ENCODE peak calls at places on chromosomes 16 and 17, in six cellular contexts. One of them, this sample, is unnamed.

GRCh38 chr16:57938936-57939871 is 31.7 kb downstream of the CNGB1 start:
- DNase-seq in T-helper 9 cell: no peak
- DNase-seq in posterior vena cava: peak
- DNase-seq in GM23338: no peak
- DNase-seq in sigmoid colon: no peak
- DNase-seq in neural progenitor cell: no peak
- DNase-seq in this sample: no peak

GRCh38 chr17:8060274-8060673 is 21.4 kb downstream of the ALOX15B start:
- DNase-seq in T-helper 9 cell: peak
- DNase-seq in posterior vena cava: peak
- DNase-seq in GM23338: peak
- DNase-seq in sigmoid colon: peak
- DNase-seq in neural progenitor cell: peak
- DNase-seq in this sample: peak

GRCh38 chr16:64276646-64277045 is 845.2 kb downstream of the CDH11 start:
- DNase-seq in T-helper 9 cell: no peak
- DNase-seq in posterior vena cava: no peak
- DNase-seq in GM23338: no peak
- DNase-seq in sigmoid colon: no peak
- DNase-seq in neural progenitor cell: no peak
- DNase-seq in this sample: no peak

GRCh38 chr17:4498461-4499397 is at the start of gene SPNS2:
- DNase-seq in T-helper 9 cell: peak
- DNase-seq in posterior vena cava: peak
- DNase-seq in GM23338: peak
- DNase-seq in sigmoid colon: no peak
- DNase-seq in neural progenitor cell: peak
- DNase-seq in this sample: peak

GRCh38 chr16:17027488-17028129 is 443.2 kb downstream of the XYLT1 start:
- DNase-seq in T-helper 9 cell: no peak
- DNase-seq in posterior vena cava: no peak
- DNase-seq in GM23338: no peak
- DNase-seq in sigmoid colon: no peak
- DNase-seq in neural progenitor cell: no peak
- DNase-seq in this sample: no peak

GRCh38 chr17:39688475-39688835 is 598 bp upstream of the PGAP3 start:
- DNase-seq in T-helper 9 cell: no peak
- DNase-seq in posterior vena cava: no peak
- DNase-seq in GM23338: no peak
- DNase-seq in sigmoid colon: no peak
- DNase-seq in neural progenitor cell: no peak
- DNase-seq in this sample: no peak

GRCh38 chr17:79022507-79022991 is 1.4 kb upstream of the C1QTNF1 start:
- DNase-seq in T-helper 9 cell: no peak
- DNase-seq in posterior vena cava: peak
- DNase-seq in GM23338: no peak
- DNase-seq in sigmoid colon: peak
- DNase-seq in neural progenitor cell: no peak
- DNase-seq in this sample: no peak

GRCh38 chr17:43766413-43767052 is 7.9 kb upstream of the SOST start:
- DNase-seq in T-helper 9 cell: peak
- DNase-seq in posterior vena cava: peak
- DNase-seq in GM23338: peak
- DNase-seq in sigmoid colon: peak
- DNase-seq in neural progenitor cell: peak
- DNase-seq in this sample: peak

GRCh38 chr16:4433914-4434787 is 8.5 kb downstream of the DNAJA3 start:
- DNase-seq in T-helper 9 cell: no peak
- DNase-seq in posterior vena cava: no peak
- DNase-seq in GM23338: no peak
- DNase-seq in sigmoid colon: no peak
- DNase-seq in neural progenitor cell: no peak
- DNase-seq in this sample: no peak

GRCh38 chr16:59635674-59636073 is 901.6 kb upstream of the GOT2 start:
- DNase-seq in T-helper 9 cell: no peak
- DNase-seq in posterior vena cava: no peak
- DNase-seq in GM23338: no peak
- DNase-seq in sigmoid colon: no peak
- DNase-seq in neural progenitor cell: no peak
- DNase-seq in this sample: no peak

GRCh38 chr17:40124279-40125141 is 2.7 kb downstream of the MSL1 start:
- DNase-seq in T-helper 9 cell: no peak
- DNase-seq in posterior vena cava: no peak
- DNase-seq in GM23338: peak
- DNase-seq in sigmoid colon: no peak
- DNase-seq in neural progenitor cell: no peak
- DNase-seq in this sample: no peak

GRCh38 chr17:49512296-49513043 is 17.4 kb downstream of the NGFR start:
- DNase-seq in T-helper 9 cell: no peak
- DNase-seq in posterior vena cava: no peak
- DNase-seq in GM23338: peak
- DNase-seq in sigmoid colon: peak
- DNase-seq in neural progenitor cell: no peak
- DNase-seq in this sample: no peak

GRCh38 chr16:15897834-15898254 is 9.4 kb upstream of the CEP20 start:
- DNase-seq in T-helper 9 cell: no peak
- DNase-seq in posterior vena cava: no peak
- DNase-seq in GM23338: no peak
- DNase-seq in sigmoid colon: no peak
- DNase-seq in neural progenitor cell: no peak
- DNase-seq in this sample: no peak

GRCh38 chr16:38941-39892 is 14.2 kb downstream of the POLR3K start:
- DNase-seq in T-helper 9 cell: peak
- DNase-seq in posterior vena cava: no peak
- DNase-seq in GM23338: no peak
- DNase-seq in sigmoid colon: no peak
- DNase-seq in neural progenitor cell: no peak
- DNase-seq in this sample: peak

GRCh38 chr17:69179227-69179952 is 37.7 kb upstream of the ABCA6 start:
- DNase-seq in T-helper 9 cell: no peak
- DNase-seq in posterior vena cava: no peak
- DNase-seq in GM23338: peak
- DNase-seq in sigmoid colon: no peak
- DNase-seq in neural progenitor cell: no peak
- DNase-seq in this sample: no peak

GRCh38 chr16:19102187-19102872 is 11.4 kb upstream of the ITPRIPL2 start:
- DNase-seq in T-helper 9 cell: no peak
- DNase-seq in posterior vena cava: no peak
- DNase-seq in GM23338: no peak
- DNase-seq in sigmoid colon: no peak
- DNase-seq in neural progenitor cell: no peak
- DNase-seq in this sample: no peak

GRCh38 chr16:67259705-67260104 is 10.9 kb downstream of the SLC9A5 start:
- DNase-seq in T-helper 9 cell: no peak
- DNase-seq in posterior vena cava: peak
- DNase-seq in GM23338: no peak
- DNase-seq in sigmoid colon: peak
- DNase-seq in neural progenitor cell: no peak
- DNase-seq in this sample: no peak

This sample was measured in naive thymus-derived CD4-positive, alpha-beta T cell.